ENCODE peak calls at places on chromosomes 2 and 18, in five cellular contexts. L is HCT116, F is sigmoid colon, X is SK-N-SH, U is transverse colon. Z is an unnamed sample.

GRCh38 chr2:98356729-98357128 is 10.5 kb downstream of the CNGA3 start:
- DNase-seq in X (no peak), L (no peak), U (no peak), F (no peak), Z (no peak)

GRCh38 chr2:64192570-64193192 is 48.5 kb upstream of the PELI1 start:
- DNase-seq in L (no peak), F (peak; percentile 72), X (no peak), U (no peak), Z (no peak)

GRCh38 chr2:238120463-238121298 is 17.8 kb upstream of the KLHL30 start:
- DNase-seq in L (no peak), X (no peak), U (no peak), F (no peak), Z (no peak)

GRCh38 chr2:169658877-169659276 is 35.3 kb downstream of the CFAP210 start:
- DNase-seq in U (no peak), X (no peak), L (no peak), F (no peak), Z (no peak)

GRCh38 chr2:123116595-123116994 is 908.5 kb upstream of the CNTNAP5 start:
- DNase-seq in X (no peak), L (no peak), F (no peak), U (no peak), Z (no peak)

GRCh38 chr2:196234672-196235071 is 63.3 kb upstream of the STK17B start:
- DNase-seq in F (no peak), X (no peak), L (no peak), U (no peak), Z (no peak)

GRCh38 chr2:157788201-157788600 is 87.9 kb downstream of the ACVR1 start:
- DNase-seq in F (no peak), L (no peak), U (no peak), X (no peak), Z (no peak)

GRCh38 chr2:235263205-235264120 is 230.4 kb upstream of the AGAP1 start:
- DNase-seq in X (peak; percentile 27), L (peak; percentile 81), U (peak; percentile 70), F (peak; percentile 90), Z (no peak)

GRCh38 chr2:240928476-240929363 is 22.6 kb downstream of the CROCC2 start:
- DNase-seq in L (no peak), X (peak; percentile 12), U (no peak), F (peak; percentile 17), Z (no peak)

GRCh38 chr18:9117980-9118841 is 15.7 kb downstream of the NDUFV2 start:
- DNase-seq in X (no peak), L (no peak), U (no peak), F (no peak), Z (no peak)

GRCh38 chr2:118474151-118474561 is 373.3 kb downstream of the EN1 start:
- DNase-seq in U (no peak), F (no peak), X (no peak), L (no peak), Z (no peak)

GRCh38 chr2:233492078-233492477 is 74.5 kb downstream of the USP40 start:
- DNase-seq in U (no peak), F (no peak), X (no peak), L (no peak), Z (no peak)

GRCh38 chr2:54579061-54579681 is 123.0 kb downstream of the SPTBN1 start:
- DNase-seq in X (no peak), F (no peak), L (no peak), U (no peak), Z (no peak)

GRCh38 chr2:54575379-54575888 is 119.3 kb downstream of the SPTBN1 start:
- DNase-seq in F (peak; percentile 65), X (no peak), L (no peak), U (no peak), Z (no peak)

GRCh38 chr2:54577944-54578667 is 122.0 kb downstream of the SPTBN1 start:
- DNase-seq in X (no peak), F (no peak), L (no peak), U (no peak), Z (no peak)

GRCh38 chr2:54578668-54579045 is 122.5 kb downstream of the SPTBN1 start:
- DNase-seq in X (no peak), L (no peak), F (no peak), U (no peak), Z (no peak)

GRCh38 chr2:54577035-54577434 is 120.9 kb downstream of the SPTBN1 start:
- DNase-seq in U (no peak), X (no peak), L (no peak), F (peak; percentile 74), Z (no peak)
- H3K27ac ChIP-seq in U (peak overlapping the region; percentile 93), X (peak overlapping the region; percentile 60), L (no peak overlapping the region), F (no peak overlapping the region), Z (no peak overlapping the region)

DNA sequence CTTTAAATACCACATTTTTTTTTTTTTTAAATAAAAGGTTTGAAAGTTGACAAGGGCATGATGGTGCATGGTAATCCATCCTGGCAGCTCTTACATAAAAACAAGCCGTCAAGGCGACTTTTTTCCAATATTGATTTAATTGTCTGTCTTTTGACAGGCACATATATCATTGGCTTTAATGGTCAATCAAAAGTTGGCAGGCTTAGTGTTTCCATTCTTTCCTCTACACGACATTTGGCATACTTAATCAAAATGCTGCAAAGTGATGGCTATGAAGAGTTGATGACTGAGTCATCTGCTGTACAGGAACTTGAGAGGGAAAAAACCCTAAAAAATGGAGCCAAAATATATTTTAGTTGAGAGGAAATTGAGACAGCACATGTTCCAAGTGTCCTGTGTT is 3.0 kb downstream of the TSHZ1 start:
- DNase-seq in L (no peak), X (no peak), U (no peak), F (no peak), Z (no peak)
- TF ChIP-seq POLR2AphosphoS5 in L (no peak), X (no peak), U (peak; percentile 44), F (peak; percentile 43), Z (no peak)

GRCh38 chr2:385061-385460 is 97.2 kb upstream of the ALKAL2 start:
- DNase-seq in X (no peak), F (no peak), L (no peak), U (no peak), Z (no peak)

GRCh38 chr2:383173-383572 is 95.3 kb upstream of the ALKAL2 start:
- DNase-seq in U (no peak), F (no peak), X (peak; percentile 79), L (no peak), Z (no peak)

GRCh38 chr2:383888-384287 is 96.0 kb upstream of the ALKAL2 start:
- DNase-seq in F (no peak), L (peak; percentile 27), X (no peak), U (peak; percentile 68), Z (no peak)

GRCh38 chr2:387980-388421 is 100.1 kb upstream of the ALKAL2 start:
- DNase-seq in X (no peak), F (no peak), L (no peak), U (no peak), Z (no peak)

DNA sequence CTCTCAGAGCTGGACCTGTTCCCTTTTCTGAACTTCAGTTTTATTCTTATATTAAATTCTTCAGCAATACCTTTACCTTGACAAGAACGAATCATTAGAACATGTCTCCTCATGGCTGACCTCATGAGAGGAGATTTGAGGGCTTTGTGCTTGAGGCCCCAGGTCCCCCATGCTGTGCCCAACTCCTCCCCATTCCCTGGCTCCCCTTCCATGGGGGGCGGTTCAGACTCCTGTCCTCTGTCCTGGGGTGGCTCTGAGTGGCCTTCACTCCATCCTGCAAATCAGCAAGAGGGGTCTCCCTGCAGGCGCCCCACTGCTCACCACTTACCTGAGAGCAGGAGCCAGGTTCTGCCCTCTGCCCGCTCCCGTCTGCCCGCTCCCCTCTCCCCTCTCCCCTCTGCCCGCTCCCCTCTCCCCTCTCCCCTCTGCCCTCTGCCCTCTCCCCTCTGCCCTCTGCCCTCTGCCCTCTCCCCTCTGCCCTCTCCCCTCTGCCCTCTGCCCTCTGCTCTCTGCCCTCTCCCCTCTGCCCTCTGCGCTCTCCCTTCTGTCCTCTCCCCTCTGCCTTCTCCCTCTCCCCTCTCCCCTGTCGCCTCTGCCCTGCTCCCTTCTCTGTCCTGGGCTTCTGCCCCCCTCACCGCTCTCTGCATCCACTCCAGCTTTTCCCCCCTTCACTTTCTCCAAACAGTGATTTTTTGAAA is 98.7 kb upstream of the ALKAL2 start:
- DNase-seq in F (no peak), X (no peak), L (no peak), U (no peak), Z (no peak)
- H3K4me3 ChIP-seq in F (no peak overlapping the region), X (no peak overlapping the region), L (no peak overlapping the region), U (no peak overlapping the region), Z (no peak overlapping the region)

GRCh38 chr2:230790981-230791380 is 73.8 kb upstream of the ITM2C start:
- DNase-seq in U (no peak), F (no peak), X (no peak), L (no peak), Z (no peak)
- H3K27ac ChIP-seq in U (no peak overlapping the region), F (no peak overlapping the region), X (no peak overlapping the region), L (no peak overlapping the region), Z (no peak overlapping the region)

DNA sequence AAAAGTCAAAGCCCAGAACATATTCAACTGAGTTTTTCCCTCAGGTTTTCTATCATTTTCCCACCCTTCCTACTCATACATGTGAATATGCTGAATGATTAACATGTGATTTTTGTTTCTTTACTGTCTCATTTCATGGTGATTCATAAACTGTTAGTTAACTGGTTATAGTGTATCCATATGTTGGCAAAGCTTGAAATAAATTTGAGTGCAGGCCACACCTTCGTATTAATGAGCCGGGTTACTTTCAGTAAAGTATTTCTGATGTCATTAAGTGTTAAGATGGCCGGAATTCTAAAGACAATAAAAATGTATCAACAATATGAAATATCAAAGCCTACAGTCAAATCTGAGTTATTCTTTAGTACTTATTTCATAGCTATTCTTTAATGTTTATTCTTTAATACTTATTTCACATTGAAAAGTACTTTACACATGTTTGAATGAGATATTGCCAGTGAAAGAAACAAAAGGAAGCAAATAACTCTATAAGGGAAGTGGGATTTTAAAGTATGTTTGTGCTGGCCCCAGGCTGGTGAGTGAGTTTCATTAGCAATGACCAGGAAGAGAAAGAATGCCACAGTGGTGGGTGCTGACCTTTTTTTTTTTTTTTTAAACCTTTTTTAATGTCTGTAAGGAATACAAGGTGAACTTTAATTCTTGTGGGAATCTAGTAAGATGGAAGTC is 178.6 kb downstream of the NEDD4L start:
- DNase-seq in X (no peak), L (no peak), U (no peak), F (no peak), Z (no peak)
- TF ChIP-seq POLR2AphosphoS5 in X (no peak), L (no peak), U (no peak), F (no peak), Z (no peak)

GRCh38 chr18:54828290-54828871 is at the start of gene RAB27B:
- DNase-seq in L (peak; percentile 75), X (peak; percentile 64), U (peak; percentile 88), F (peak; percentile 72), Z (no peak)

GRCh38 chr18:54825626-54826344 is 2.5 kb upstream of the RAB27B start:
- DNase-seq in X (peak; percentile 45), U (no peak), F (no peak), L (no peak), Z (no peak)

GRCh38 chr18:54830260-54830659 is 2.0 kb downstream of the RAB27B start:
- DNase-seq in X (no peak), F (no peak), U (no peak), L (no peak), Z (no peak)

GRCh38 chr18:54828986-54829385 is 709 bp downstream of the RAB27B start:
- DNase-seq in L (no peak), U (no peak), X (no peak), F (no peak), Z (no peak)

DNA sequence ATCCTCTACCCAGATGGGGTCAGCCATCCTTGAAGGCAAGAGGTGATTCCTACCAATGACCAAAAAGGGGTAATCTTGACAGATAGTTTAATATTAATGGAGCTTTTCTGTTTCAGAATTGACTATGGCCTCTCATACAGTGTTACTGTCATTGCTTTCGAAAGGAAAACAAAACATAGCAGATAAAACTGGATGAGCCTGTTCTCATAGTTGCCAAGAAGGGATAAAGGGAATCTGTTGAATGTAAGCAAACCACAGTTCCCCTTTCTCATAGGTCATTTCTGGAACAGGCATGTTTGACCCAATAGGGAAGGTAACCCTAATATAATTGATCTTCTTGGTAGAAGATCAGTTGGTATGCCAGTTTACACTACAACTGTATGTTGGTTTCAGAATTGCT is 1.6 kb downstream of the RAB27B start:
- DNase-seq in X (no peak), L (no peak), U (no peak), F (no peak), Z (no peak)
- H3K4me3 ChIP-seq in X (no peak overlapping the region), L (no peak overlapping the region), U (no peak overlapping the region), F (no peak overlapping the region), Z (no peak overlapping the region)

Z was measured in SK-N-MC.